ENCODE peak calls at places on chromosomes 2 and 18, in ten cellular contexts. O, K, U, Z, L, C, M, J, I and W are unnamed samples.

GRCh38 chr18:62744076-62744705 is 28.9 kb downstream of the PHLPP1 start:
- DNase-seq in O (peak; percentile 47), L (no peak), I (no peak), U (no peak), J (no peak), C (peak; percentile 56), K (no peak), Z (no peak), M (no peak), W (no peak)

GRCh38 chr2:231960810-231961348 is 634 bp upstream of the DIS3L2 start:
- DNase-seq in Z (no peak), M (no peak), C (no peak), L (no peak), O (no peak), K (no peak), U (no peak), I (no peak), J (no peak), W (no peak)

GRCh38 chr2:189698020-189698887 is 23.8 kb downstream of the ANKAR start:
- DNase-seq in C (peak; percentile 66), U (peak; percentile 69), Z (no peak), M (peak; percentile 56), J (no peak), K (no peak), I (no peak), O (peak; percentile 75), L (peak; percentile 54), W (peak; percentile 54)

GRCh38 chr18:2932247-2933181 is 80.4 kb downstream of the LPIN2 start:
- DNase-seq in U (peak; percentile 79), J (no peak), Z (peak; percentile 55), I (peak; percentile 41), M (peak; percentile 80), O (peak; percentile 72), L (peak; percentile 63), C (peak; percentile 75), K (peak; percentile 32), W (peak; percentile 71)

GRCh38 chr2:6923319-6923718 is 6.1 kb downstream of the RNF144A start:
- DNase-seq in L (no peak), U (no peak), J (no peak), M (no peak), K (no peak), C (no peak), Z (no peak), O (no peak), I (no peak), W (no peak)

GRCh38 chr2:233240897-233241296 is 10.6 kb upstream of the ATG16L1 start:
- DNase-seq in U (no peak), Z (no peak), O (no peak), K (no peak), J (no peak), I (no peak), M (no peak), C (peak; percentile 54), L (no peak), W (no peak)

GRCh38 chr18:58114766-58115165 is 70.7 kb downstream of the NEDD4L start:
- DNase-seq in J (no peak), U (no peak), C (no peak), I (no peak), O (no peak), K (no peak), L (no peak), Z (no peak), M (peak; percentile 84), W (no peak)

GRCh38 chr2:10897956-10898355 is 13.8 kb upstream of the KCNF1 start:
- DNase-seq in Z (no peak), L (peak; percentile 52), M (no peak), I (no peak), U (no peak), J (no peak), K (no peak), O (peak; percentile 23), C (no peak), W (no peak)

GRCh38 chr2:169005994-169006393 is 25.1 kb downstream of the ABCB11 start:
- DNase-seq in I (no peak), O (no peak), Z (no peak), L (peak; percentile 45), M (no peak), K (no peak), J (no peak), C (no peak), U (no peak), W (no peak)

GRCh38 chr18:77157312-77157711 is 24.7 kb upstream of the MBP start:
- DNase-seq in J (no peak), K (no peak), M (no peak), O (no peak), I (no peak), L (no peak), Z (no peak), C (no peak), U (no peak), W (no peak)

GRCh38 chr2:120691410-120691809 is 44.3 kb upstream of the GLI2 start:
- DNase-seq in C (no peak), M (no peak), O (no peak), K (no peak), L (no peak), I (no peak), Z (no peak), U (no peak), J (no peak), W (no peak)

GRCh38 chr18:59814872-59815271 is 84.9 kb upstream of the PMAIP1 start:
- DNase-seq in K (no peak), M (no peak), L (peak; percentile 71), U (peak; percentile 82), I (peak; percentile 87), O (peak; percentile 80), C (no peak), Z (no peak), J (no peak), W (peak; percentile 42)

GRCh38 chr2:84854835-84855234 is 26.0 kb downstream of the TRABD2A start:
- DNase-seq in Z (no peak), M (no peak), J (no peak), O (no peak), I (no peak), K (no peak), C (no peak), L (no peak), U (no peak), W (no peak)

GRCh38 chr2:84857566-84857965 is 23.3 kb downstream of the TRABD2A start:
- DNase-seq in M (no peak), J (no peak), Z (no peak), U (no peak), O (no peak), I (no peak), C (no peak), K (no peak), L (no peak), W (no peak)

GRCh38 chr2:84856785-84857184 is 24.1 kb downstream of the TRABD2A start:
- DNase-seq in I (no peak), M (no peak), C (peak; percentile 68), O (no peak), U (no peak), K (no peak), Z (no peak), J (no peak), L (no peak), W (no peak)

GRCh38 chr2:84855730-84856129 is 25.2 kb downstream of the TRABD2A start:
- DNase-seq in U (no peak), C (no peak), Z (no peak), M (peak; percentile 79), K (no peak), I (no peak), O (no peak), L (no peak), J (no peak), W (no peak)

GRCh38 chr2:84858123-84858522 is 22.8 kb downstream of the TRABD2A start:
- DNase-seq in L (no peak), Z (no peak), I (no peak), J (no peak), K (no peak), O (no peak), M (peak; percentile 54), C (no peak), U (no peak), W (no peak)
- TF ChIP-seq CTCF in L (no peak), Z (no peak), I (peak; percentile 38), J (no peak), K (no peak), O (peak; percentile 41), M (peak; percentile 62), C (no peak), U (no peak), W (no peak)

DNA sequence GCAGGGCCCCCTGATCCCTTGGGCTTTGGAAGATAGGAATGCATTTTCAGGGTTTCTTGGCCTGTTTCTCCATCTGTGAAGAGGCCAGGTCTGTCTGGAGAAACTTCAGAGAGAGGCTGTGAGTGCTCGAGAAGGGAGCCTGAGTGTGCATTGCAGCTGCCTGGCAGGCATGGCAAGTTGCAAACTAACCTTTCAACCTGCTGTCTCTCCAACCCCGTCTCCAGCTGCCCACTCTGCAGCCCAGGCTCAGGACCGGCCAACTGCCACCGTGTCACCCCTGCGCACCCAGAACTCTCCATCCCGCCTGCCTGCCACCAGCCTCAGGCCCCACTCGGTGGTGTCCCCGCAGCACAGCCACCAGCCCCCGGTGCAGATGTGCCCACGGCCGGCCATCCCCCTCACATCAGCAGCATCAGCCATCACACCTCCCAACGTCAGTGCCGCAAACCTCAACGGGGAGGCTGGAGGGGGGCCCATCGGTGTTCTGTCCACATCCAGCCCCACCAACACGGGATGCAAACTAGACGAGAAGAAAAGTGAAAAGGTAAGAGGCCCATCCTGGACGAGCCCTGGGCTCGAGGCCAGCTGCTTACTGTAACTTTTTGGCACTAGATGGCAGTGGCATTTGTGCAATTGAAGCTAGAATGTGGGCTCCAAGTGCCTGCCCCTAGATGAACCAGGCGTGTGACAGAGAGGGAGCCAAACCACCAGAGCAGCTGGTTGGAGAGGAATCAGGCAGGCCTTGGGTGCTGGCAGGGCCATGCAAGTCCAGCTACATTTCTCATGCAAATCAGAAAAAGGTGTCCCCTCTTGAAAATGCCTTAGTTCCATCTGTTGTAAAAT is 164.6 kb downstream of the SEPTIN10 start:
- DNase-seq in I (no peak), J (peak; percentile 79), U (peak; percentile 35), O (peak; percentile 34), K (no peak), L (peak; percentile 43), C (no peak), Z (peak; percentile 13), M (no peak), W (peak; percentile 44)
- TF ChIP-seq CTCF in I (no peak), J (no peak), U (no peak), O (no peak), K (no peak), L (peak; percentile 34), C (no peak), Z (no peak), M (no peak), W (no peak)

GRCh38 chr2:125745514-125745913 is 910.4 kb upstream of the GYPC start:
- DNase-seq in J (no peak), I (no peak), U (peak; percentile 7), K (peak; percentile 41), O (no peak), M (peak; percentile 83), L (peak; percentile 18), Z (peak; percentile 2), C (no peak), W (peak; percentile 67)
- TF ChIP-seq CTCF in J (no peak), I (no peak), U (no peak), K (peak; percentile 66), O (no peak), M (peak; percentile 70), L (no peak), Z (no peak), C (no peak), W (peak; percentile 55)

DNA sequence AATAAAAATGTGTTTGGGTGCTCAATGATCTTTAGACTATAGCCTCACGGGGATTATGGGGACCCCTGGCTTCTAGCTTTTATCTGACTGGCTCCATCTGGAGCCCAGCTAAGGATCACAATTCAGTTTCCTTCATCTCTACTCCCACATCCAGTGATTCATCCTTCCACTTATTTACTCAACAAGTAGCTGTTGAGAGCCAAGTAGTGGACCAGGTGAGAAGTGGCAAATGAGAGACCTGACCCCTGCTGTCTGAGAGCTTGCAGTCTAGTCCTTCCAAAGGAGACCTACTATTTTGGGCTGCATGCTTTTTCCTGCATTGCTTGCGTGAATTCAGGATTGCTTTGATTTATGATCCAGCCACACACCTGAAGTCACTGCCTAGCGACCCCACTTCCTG is 10.7 kb upstream of the DSG3 start:
- DNase-seq in O (no peak), U (no peak), Z (no peak), L (peak; percentile 56), M (no peak), K (no peak), J (no peak), C (no peak), I (no peak), W (peak; percentile 33)
- TF ChIP-seq CTCF in O (no peak), U (no peak), Z (no peak), L (no peak), M (no peak), K (no peak), J (no peak), C (no peak), I (no peak), W (no peak)